ENCODE peak calls at places on chromosomes 1 and 21, in six cellular contexts. X, Y, I, B, O and R are unnamed samples.

GRCh38 chr1:181317261-181317924 is 165.9 kb upstream of the CACNA1E start:
- DNase-seq in I (peak), O (no peak), Y (no peak), X (no peak), B (no peak), R (no peak)

GRCh38 chr1:212110617-212111016 is 75.1 kb downstream of the DTL start:
- DNase-seq in O (no peak), B (no peak), I (no peak), Y (no peak), X (no peak), R (no peak)

GRCh38 chr1:101769520-101769919 is 227.2 kb downstream of the OLFM3 start:
- DNase-seq in X (no peak), O (no peak), Y (no peak), B (no peak), I (no peak), R (no peak)

GRCh38 chr1:32622205-32622604 is 28.1 kb downstream of the ZBTB8OS start:
- DNase-seq in Y (no peak), I (no peak), O (no peak), X (no peak), B (no peak), R (no peak)

GRCh38 chr1:205800973-205801703 is 11.9 kb downstream of the SLC41A1 start:
- DNase-seq in O (no peak), Y (no peak), X (no peak), B (no peak), I (peak), R (no peak)

GRCh38 chr1:21838359-21839157 is 26.5 kb downstream of the LDLRAD2 start:
- DNase-seq in O (peak), X (no peak), I (peak), B (no peak), Y (no peak), R (no peak)

GRCh38 chr1:76018045-76018444 is 56.5 kb upstream of the ST6GALNAC3 start:
- DNase-seq in O (no peak), B (no peak), X (no peak), Y (no peak), I (no peak), R (no peak)

GRCh38 chr1:206012086-206012859 is 9.1 kb upstream of the RAB7B start:
- DNase-seq in B (no peak), X (peak), O (no peak), Y (peak), I (no peak), R (peak)

GRCh38 chr1:2528966-2529750 is 905 bp downstream of the HES5 start:
- DNase-seq in I (no peak), B (no peak), Y (no peak), X (no peak), O (no peak), R (no peak)

GRCh38 chr1:47487826-47488450 is 50.1 kb downstream of the FOXD2 start:
- DNase-seq in I (no peak), B (no peak), Y (no peak), X (no peak), O (no peak), R (no peak)

GRCh38 chr1:204746838-204747442 is 61.4 kb upstream of the LRRN2 start:
- DNase-seq in O (no peak), Y (no peak), B (no peak), I (no peak), X (no peak), R (peak)

GRCh38 chr1:78419309-78419708 is 71.5 kb upstream of the PTGFR start:
- DNase-seq in I (no peak), X (no peak), Y (no peak), O (no peak), B (no peak), R (no peak)

GRCh38 chr1:68321084-68321685 is 88.9 kb upstream of the WLS start:
- DNase-seq in Y (peak), O (peak), B (peak), I (peak), X (peak), R (peak)

GRCh38 chr1:167911413-167911812 is 2.5 kb downstream of the ADCY10 start:
- DNase-seq in Y (no peak), X (no peak), I (no peak), O (no peak), B (no peak), R (no peak)

GRCh38 chr1:30244801-30245200 is 478.6 kb downstream of the MATN1 start:
- DNase-seq in Y (no peak), O (peak), X (no peak), B (no peak), I (no peak), R (no peak)

GRCh38 chr1:114122891-114123621 is 30.6 kb downstream of the SYT6 start:
- DNase-seq in Y (no peak), I (no peak), B (no peak), X (no peak), O (no peak), R (no peak)

GRCh38 chr1:17916702-17917101 is 161.6 kb downstream of the ACTL8 start:
- DNase-seq in I (no peak), X (no peak), O (no peak), B (no peak), Y (no peak), R (no peak)

GRCh38 chr1:77926561-77927357 is 38.3 kb downstream of the NEXN start:
- DNase-seq in B (no peak), Y (no peak), X (no peak), O (no peak), I (no peak), R (no peak)

GRCh38 chr1:239387304-239388231 is 1.2 kb downstream of the CHRM3 start:
- DNase-seq in O (no peak), I (peak), Y (peak), X (no peak), B (peak), R (peak)

GRCh38 chr1:114337417-114337816 is 173.6 kb downstream of the TRIM33 start:
- DNase-seq in X (no peak), B (no peak), Y (no peak), O (no peak), I (no peak), R (no peak)

GRCh38 chr1:64046243-64046642 is 157.2 kb upstream of the UBE2U start:
- DNase-seq in Y (no peak), B (no peak), O (no peak), I (no peak), X (no peak), R (no peak)

GRCh38 chr1:115877511-115877910 is 36.6 kb upstream of the NHLH2 start:
- DNase-seq in I (no peak), B (no peak), O (peak), X (no peak), Y (no peak), R (no peak)

GRCh38 chr1:51100264-51100880 is 1.7 kb upstream of the C1orf185 start:
- DNase-seq in Y (no peak), I (no peak), B (no peak), O (no peak), X (no peak), R (no peak)

GRCh38 chr1:75135829-75136142 is 1.6 kb downstream of the LHX8 start:
- DNase-seq in Y (no peak), I (no peak), X (no peak), B (no peak), O (no peak), R (no peak)

GRCh38 chr1:37556712-37557196 is at the start of gene DNALI1:
- DNase-seq in B (peak), O (no peak), Y (peak), X (peak), I (peak), R (peak)

GRCh38 chr1:39174400-39175081 is 30.0 kb upstream of the MACF1 start:
- DNase-seq in I (no peak), Y (no peak), B (no peak), O (no peak), X (no peak), R (no peak)

GRCh38 chr1:206541236-206541833 is 34.0 kb downstream of the RASSF5 start:
- DNase-seq in O (no peak), Y (no peak), I (no peak), X (no peak), B (no peak), R (no peak)

GRCh38 chr21:46596201-46596600 is 8.7 kb downstream of the S100B start:
- DNase-seq in O (no peak), X (no peak), I (no peak), B (no peak), Y (no peak), R (no peak)

GRCh38 chr1:206505702-206506375 is 1.5 kb upstream of the RASSF5 start:
- DNase-seq in I (no peak), X (no peak), B (no peak), Y (no peak), O (no peak), R (no peak)

GRCh38 chr1:152902676-152903075 is 5.7 kb upstream of the IVL start:
- DNase-seq in X (no peak), B (no peak), O (no peak), I (no peak), Y (no peak), R (no peak)

GRCh38 chr1:109649380-109649987 is 6.4 kb upstream of the GSTM4 start:
- DNase-seq in I (no peak), Y (no peak), X (no peak), B (no peak), O (no peak), R (no peak)
- TF ChIP-seq CTCF in I (no peak), Y (peak), X (peak), B (peak), O (peak), R (no peak)

GRCh38 chr1:27551953-27552312 is 52.0 kb downstream of the AHDC1 start:
- DNase-seq in O (no peak), X (no peak), I (no peak), Y (no peak), B (no peak), R (no peak)
- H3K27ac ChIP-seq in O (no peak), X (no peak), I (no peak), Y (no peak), B (no peak), R (no peak)

DNA sequence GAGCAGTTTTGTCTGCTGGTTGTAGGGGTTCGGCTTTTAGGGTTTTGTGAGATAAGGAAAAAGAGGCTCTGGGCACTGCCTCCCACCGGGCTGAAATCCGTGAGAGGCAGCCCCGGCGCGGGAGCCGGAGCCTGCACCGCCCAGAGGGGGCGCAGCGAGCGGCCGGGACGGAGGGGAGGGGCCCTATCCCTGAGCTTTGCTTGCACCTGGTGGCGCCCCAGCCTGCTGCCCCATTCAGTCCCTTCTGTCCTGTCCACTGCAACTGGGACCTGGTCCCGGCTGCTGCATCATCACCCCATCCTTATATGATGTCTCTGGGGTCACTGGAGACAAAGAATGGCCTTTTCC is 512 bp upstream of the KCNJ6 start:
- DNase-seq in B (no peak), X (no peak), I (no peak), Y (no peak), O (no peak), R (no peak)
- TF ChIP-seq CTCF in B (no peak), X (no peak), I (no peak), Y (no peak), O (no peak), R (peak)

GRCh38 chr21:37082375-37082774 is 9.3 kb downstream of the TTC3 start:
- DNase-seq in I (no peak), O (no peak), Y (no peak), B (no peak), X (no peak), R (no peak)
- H3K27ac ChIP-seq in I (no peak), O (no peak), Y (no peak), B (no peak), X (no peak), R (no peak)

GRCh38 chr1:81805537-81806431 is 5.0 kb downstream of the ADGRL2 start:
- DNase-seq in O (no peak), B (no peak), X (no peak), I (no peak), Y (no peak), R (no peak)

GRCh38 chr1:81806432-81806770 is 5.7 kb downstream of the ADGRL2 start:
- DNase-seq in I (no peak), O (no peak), Y (no peak), B (no peak), X (no peak), R (no peak)

GRCh38 chr1:81809808-81810207 is 9.1 kb downstream of the ADGRL2 start:
- DNase-seq in X (no peak), O (no peak), I (no peak), Y (no peak), B (no peak), R (no peak)

GRCh38 chr1:81811757-81812371 is 11.1 kb downstream of the ADGRL2 start:
- DNase-seq in I (no peak), B (no peak), Y (no peak), X (no peak), O (no peak), R (no peak)

DNA sequence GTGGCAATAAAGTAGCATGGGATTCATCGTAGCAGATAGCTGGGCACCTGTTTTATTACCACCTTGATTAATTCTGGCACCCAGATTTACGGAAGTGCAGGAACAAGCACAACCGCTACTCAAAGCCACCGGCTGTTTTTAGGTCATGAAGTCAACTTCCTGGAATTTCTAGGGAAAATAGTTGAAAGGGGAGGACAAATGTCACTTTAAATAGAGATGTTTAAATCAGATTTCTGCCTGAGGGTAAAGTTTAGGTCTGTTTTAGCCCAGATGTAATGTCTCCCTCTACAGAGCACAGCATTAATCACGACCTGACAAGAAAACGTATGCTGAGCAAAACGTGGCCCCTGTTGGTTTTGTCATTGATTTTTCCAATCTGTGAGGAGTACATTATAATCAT is 8.0 kb downstream of the ADGRL2 start:
- DNase-seq in Y (no peak), I (no peak), O (no peak), B (no peak), X (no peak), R (no peak)
- TF ChIP-seq CTCF in Y (no peak), I (no peak), O (peak), B (no peak), X (no peak), R (no peak)

DNA sequence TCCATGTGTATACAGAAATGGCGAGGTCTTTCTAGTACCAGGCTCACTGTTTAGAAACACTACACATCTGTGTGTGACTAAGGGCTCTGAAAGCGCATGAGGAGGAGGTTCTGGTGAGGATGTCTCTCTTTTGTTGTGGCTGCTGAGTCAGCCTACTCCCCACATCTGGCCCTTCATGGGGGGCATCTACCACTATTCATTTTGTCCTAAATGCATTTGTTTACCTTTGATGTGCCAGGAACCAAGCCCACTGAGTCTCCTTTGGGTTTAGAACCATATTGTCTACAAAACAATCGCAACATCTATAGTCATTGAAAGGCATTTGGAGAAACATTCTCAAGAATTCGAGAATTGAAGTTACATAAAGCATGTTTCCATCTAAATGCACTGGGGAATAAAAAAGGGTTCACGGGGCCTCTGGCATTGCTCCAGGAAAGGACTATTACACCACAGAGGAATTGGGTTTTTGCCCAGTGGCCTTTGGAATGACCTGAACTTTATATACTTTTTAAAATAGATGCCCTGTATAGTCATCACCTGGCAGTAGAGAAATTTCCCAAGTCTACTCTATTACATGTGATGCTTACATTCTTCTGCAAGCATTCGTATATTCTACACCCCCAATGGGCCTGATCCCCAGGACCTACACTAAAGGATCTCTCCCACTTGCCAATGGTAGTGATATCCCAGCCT is 35.1 kb upstream of the ADORA3 start:
- DNase-seq in X (no peak), Y (no peak), O (no peak), B (no peak), I (no peak), R (peak)
- H3K27ac ChIP-seq in X (no peak), Y (no peak), O (peak), B (no peak), I (no peak), R (no peak)

GRCh38 chr1:154199563-154199879 is 6.6 kb downstream of the CFAP141 start:
- DNase-seq in X (no peak), B (no peak), Y (no peak), I (no peak), O (no peak), R (no peak)
- TF ChIP-seq CTCF in X (no peak), B (no peak), Y (no peak), I (no peak), O (no peak), R (no peak)

GRCh38 chr1:89637496-89637895 is 4.6 kb downstream of the LRRC8C start:
- DNase-seq in B (no peak), X (no peak), I (no peak), O (no peak), Y (no peak), R (no peak)
- H3K27ac ChIP-seq in B (no peak), X (no peak), I (no peak), O (peak), Y (no peak), R (no peak)

GRCh38 chr1:150484431-150484830 is 2.8 kb upstream of the TARS2 start:
- DNase-seq in O (no peak), B (no peak), Y (no peak), X (no peak), I (no peak), R (no peak)

GRCh38 chr1:150487763-150488115 is 520 bp downstream of the TARS2 start:
- DNase-seq in B (no peak), X (no peak), Y (no peak), I (no peak), O (no peak), R (no peak)

GRCh38 chr1:150484861-150485260 is 2.4 kb upstream of the TARS2 start:
- DNase-seq in I (no peak), B (no peak), X (no peak), O (no peak), Y (no peak), R (no peak)

GRCh38 chr1:150486966-150487762 is at the start of gene TARS2:
- DNase-seq in I (peak), Y (peak), B (peak), X (peak), O (peak), R (peak)
- TF ChIP-seq CTCF in I (no peak), Y (peak), B (peak), X (peak), O (no peak), R (no peak)